ENCODE peak calls at places on chromosomes 11 and 22, in nine cellular contexts. H is left cardiac atrium; U is activated T-cell treated with anti-CD3 and anti-CD28 coated beads for 1 hour; T is amniotic stem cell; J is fibroblast of the conjunctiva; G is NCI-H187; K is GDM1; S is Ammon's horn; O is stimulated activated effector memory CD8-positive, alpha-beta T cell treated with anti-CD3 and anti-CD28 coated beads, Interleukin-12 subunit alpha, Interleukin-12 subunit beta, amount 100 ng/mL, for 72 hours. C is an unnamed sample.

GRCh38 chr11:73965076-73965763 is 14.4 kb downstream of the DNAJB13 start:
- DNase-seq in G (no peak), J (no peak), O (no peak), S (no peak), T (no peak), U (no peak), K (no peak), H (no peak), C (no peak)

GRCh38 chr11:2796091-2796490 is 89.5 kb downstream of the CDKN1C start:
- DNase-seq in O (no peak), H (peak), S (no peak), G (no peak), U (no peak), K (no peak), T (no peak), J (no peak), C (no peak)

GRCh38 chr11:111393585-111393984 is 14.5 kb upstream of the POU2AF1 start:
- DNase-seq in J (no peak), U (no peak), G (no peak), S (no peak), O (no peak), K (no peak), H (no peak), T (no peak), C (no peak)

GRCh38 chr11:126281666-126282175 is 1.2 kb upstream of the TIRAP start:
- DNase-seq in H (no peak), T (no peak), U (no peak), G (no peak), S (no peak), K (no peak), O (no peak), J (no peak), C (no peak)

GRCh38 chr11:67289651-67290479 is 762 bp downstream of the ANKRD13D start:
- DNase-seq in H (peak), U (no peak), O (no peak), G (no peak), J (no peak), T (no peak), K (no peak), S (no peak), C (no peak)

GRCh38 chr22:33678523-33678922 is 241.8 kb downstream of the LARGE1 start:
- DNase-seq in G (no peak), O (no peak), U (no peak), T (no peak), H (no peak), J (no peak), K (no peak), S (no peak), C (no peak)

GRCh38 chr11:6438979-6439571 is 1.7 kb downstream of the HPX start:
- DNase-seq in K (peak), U (peak), H (peak), O (no peak), J (peak), T (no peak), G (peak), S (peak), C (no peak)

GRCh38 chr11:44793350-44794090 is 66.8 kb downstream of the TSPAN18 start:
- DNase-seq in J (no peak), T (no peak), O (no peak), G (no peak), S (peak), K (no peak), U (no peak), H (peak), C (no peak)

GRCh38 chr11:5689551-5689983 is at the start of gene TRIM22:
- DNase-seq in K (peak), H (peak), J (peak), G (no peak), T (no peak), U (peak), O (peak), S (peak), C (peak)

GRCh38 chr11:65488273-65489058 is 10.4 kb upstream of the MALAT1 start:
- DNase-seq in H (peak), O (no peak), U (no peak), K (no peak), G (no peak), J (no peak), S (peak), T (no peak), C (no peak)

GRCh38 chr22:49015993-49016908 is 811.4 kb downstream of the BRD1 start:
- DNase-seq in G (no peak), T (no peak), H (peak), K (no peak), U (no peak), S (no peak), O (peak), J (no peak), C (no peak)

GRCh38 chr11:3162410-3163240 is 2.5 kb downstream of the OSBPL5 start:
- DNase-seq in G (no peak), T (no peak), S (peak), H (peak), K (no peak), O (no peak), J (no peak), U (no peak), C (no peak)

GRCh38 chr22:26981111-26981510 is 323.7 kb downstream of the MIAT start:
- DNase-seq in U (no peak), K (no peak), G (no peak), J (no peak), O (no peak), S (no peak), T (no peak), H (no peak), C (no peak)

GRCh38 chr11:17745032-17745772 is 10.6 kb downstream of the KCNC1 start:
- DNase-seq in O (no peak), G (no peak), U (no peak), S (no peak), J (no peak), T (no peak), K (no peak), H (peak), C (no peak)

GRCh38 chr11:5922749-5923426 is 19.2 kb upstream of the OR56A3 start:
- DNase-seq in O (no peak), T (no peak), J (no peak), S (no peak), U (no peak), H (no peak), K (no peak), G (no peak), C (no peak)

GRCh38 chr11:12864316-12865156 is 144.6 kb upstream of the RASSF10 start:
- DNase-seq in U (no peak), G (no peak), H (no peak), O (no peak), T (no peak), J (no peak), K (no peak), S (peak), C (no peak)

GRCh38 chr11:62500066-62501035 is 46.3 kb downstream of the AHNAK start:
- DNase-seq in O (no peak), T (no peak), U (no peak), S (no peak), H (no peak), G (peak), K (no peak), J (no peak), C (no peak)

GRCh38 chr11:24082860-24083259 is 414.0 kb upstream of the LUZP2 start:
- DNase-seq in G (peak), U (no peak), K (no peak), O (no peak), H (no peak), T (no peak), J (no peak), S (no peak), C (no peak)

GRCh38 chr22:39098026-39098425 is 982 bp downstream of the APOBEC3H start:
- DNase-seq in H (no peak), G (no peak), T (no peak), J (no peak), U (no peak), K (no peak), S (no peak), O (no peak), C (no peak)

GRCh38 chr11:128483211-128483788 is 104.1 kb downstream of the ETS1 start:
- DNase-seq in H (no peak), T (no peak), K (no peak), S (peak), U (no peak), G (no peak), J (no peak), O (no peak), C (no peak)

GRCh38 chr11:2523821-2524391 is 79.1 kb downstream of the KCNQ1 start:
- DNase-seq in G (no peak), K (no peak), H (peak), U (no peak), O (no peak), T (no peak), S (no peak), J (no peak), C (peak)

GRCh38 chr11:5452712-5453111 is 3.6 kb downstream of the OR51I2 start:
- DNase-seq in G (no peak), J (no peak), K (no peak), T (no peak), S (no peak), H (no peak), U (no peak), O (no peak), C (no peak)

GRCh38 chr22:39306456-39307361 is 12.7 kb downstream of the RPL3 start:
- DNase-seq in O (peak), S (peak), H (peak), J (no peak), G (no peak), U (peak), T (no peak), K (no peak), C (no peak)

GRCh38 chr11:24598636-24599035 is 101.8 kb downstream of the LUZP2 start:
- DNase-seq in K (no peak), G (no peak), T (no peak), S (no peak), U (no peak), O (no peak), J (no peak), H (no peak), C (no peak)

GRCh38 chr11:97567801-97568200 is 1178.0 kb downstream of the JRKL start:
- DNase-seq in T (no peak), G (no peak), U (no peak), H (no peak), J (no peak), K (no peak), O (no peak), S (no peak), C (no peak)

GRCh38 chr11:65355776-65356393 is 1.3 kb downstream of the TIGD3 start:
- DNase-seq in J (no peak), K (no peak), T (no peak), H (peak), S (no peak), G (no peak), U (no peak), O (no peak), C (no peak)

GRCh38 chr22:31977141-31977781 is 32.9 kb downstream of the YWHAH start:
- DNase-seq in G (peak), U (peak), T (peak), K (peak), H (peak), S (peak), O (peak), J (peak), C (peak)

GRCh38 chr11:1546536-1547466 is 25.3 kb downstream of the DUSP8 start:
- DNase-seq in H (peak), K (no peak), O (peak), T (no peak), S (peak), J (no peak), U (peak), G (peak), C (no peak)

GRCh38 chr11:121889931-121890330 is 226.1 kb downstream of the BLID start:
- DNase-seq in S (no peak), G (no peak), T (peak), H (no peak), O (no peak), U (no peak), J (no peak), K (no peak), C (no peak)

GRCh38 chr11:66123902-66124301 is 53.8 kb downstream of the PACS1 start:
- DNase-seq in U (no peak), T (no peak), S (no peak), H (no peak), K (no peak), O (no peak), J (no peak), G (no peak), C (no peak)